ENCODE peak calls at places on chromosome 21, in seven cellular contexts. G is A549, P is Panc1, E is GM23338, A is SK-N-SH, M is GM12878, X is K562. F is an unnamed sample.

GRCh38 chr21:41369105-41369914 is 7.5 kb downstream of the MX2 start:
- DNase-seq in E (peak), A (peak), M (peak), X (no peak), G (no peak), P (no peak), F (peak)

GRCh38 chr21:41678016-41678935 is 88.6 kb downstream of the RIPK4 start:
- DNase-seq in M (no peak), A (no peak), G (peak), X (no peak), E (peak), P (peak), F (no peak)

GRCh38 chr21:25080161-25080560 is 527.1 kb downstream of the MRPL39 start:
- DNase-seq in X (no peak), A (no peak), E (no peak), P (no peak), M (no peak), G (no peak), F (no peak)

GRCh38 chr21:29678616-29679015 is 261.2 kb downstream of the GRIK1 start:
- DNase-seq in A (no peak), E (no peak), G (no peak), X (no peak), P (no peak), M (no peak), F (no peak)

GRCh38 chr21:43201491-43201890 is 32.7 kb downstream of the CRYAA start:
- DNase-seq in X (no peak), P (no peak), G (no peak), E (no peak), A (no peak), M (no peak), F (no peak)

GRCh38 chr21:15455819-15456462 is 273.8 kb upstream of the USP25 start:
- DNase-seq in E (no peak), A (no peak), X (no peak), G (no peak), P (no peak), M (no peak), F (no peak)

GRCh38 chr21:29376556-29376955 is 77.8 kb downstream of the BACH1 start:
- DNase-seq in P (no peak), E (peak), M (no peak), G (peak), X (peak), A (no peak), F (no peak)

GRCh38 chr21:42238185-42238934 is 19.4 kb downstream of the ABCG1 start:
- DNase-seq in M (peak), X (no peak), G (no peak), P (no peak), A (no peak), E (no peak), F (no peak)

GRCh38 chr21:41032536-41032935 is 135.4 kb upstream of the BACE2 start:
- DNase-seq in E (no peak), X (no peak), M (no peak), A (no peak), P (no peak), G (no peak), F (no peak)

GRCh38 chr21:14057313-14057712 is 153.4 kb downstream of the LIPI start:
- DNase-seq in M (no peak), P (no peak), E (no peak), A (no peak), X (no peak), G (no peak), F (no peak)

GRCh38 chr21:40841524-40842196 is 5.3 kb downstream of the DSCAM start:
- DNase-seq in G (peak), A (peak), M (no peak), P (no peak), X (no peak), E (peak), F (no peak)

GRCh38 chr21:17848228-17848627 is 29.1 kb upstream of the C21orf91 start:
- DNase-seq in E (no peak), M (peak), X (no peak), P (no peak), A (no peak), G (no peak), F (no peak)

GRCh38 chr21:36708512-36709029 is 9.7 kb downstream of the SIM2 start:
- DNase-seq in A (no peak), G (no peak), X (no peak), M (no peak), P (no peak), E (peak), F (no peak)

DNA sequence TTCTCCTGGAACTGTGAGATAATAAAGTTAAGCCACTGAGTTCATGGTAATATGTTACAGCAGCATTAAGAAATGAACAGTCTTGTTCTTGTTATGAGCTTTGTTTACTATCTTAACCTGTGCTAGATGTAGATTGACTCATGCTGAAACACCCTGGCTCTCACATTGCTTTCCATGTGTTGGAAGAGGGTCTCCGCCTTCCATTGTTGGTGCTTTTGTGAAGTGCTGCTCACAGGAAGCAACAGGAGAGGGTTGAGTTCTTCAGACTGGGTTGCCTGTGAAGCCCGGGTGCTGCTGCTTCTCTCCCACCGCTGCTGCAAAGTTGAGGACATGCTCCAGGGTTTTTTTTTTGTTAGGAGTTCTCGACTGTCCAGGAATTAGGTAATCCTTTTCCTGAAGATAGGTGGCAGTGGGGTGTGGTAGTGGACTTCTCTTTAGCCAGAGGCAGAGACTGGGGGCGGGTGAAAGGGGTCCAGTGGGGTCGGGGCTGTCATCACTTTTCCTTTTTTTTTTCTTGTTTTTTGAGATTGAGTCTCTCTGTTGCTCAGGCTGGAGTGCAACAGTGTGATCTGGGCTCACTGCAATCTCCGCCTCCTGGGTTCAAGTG is 28.7 kb upstream of the HMGN1 start:
- DNase-seq in G (no peak), A (no peak), M (no peak), P (no peak), X (peak), E (peak), F (no peak)
- TF ChIP-seq CTCF in G (no peak), A (no peak), M (no peak), P (no peak), X (peak), E (peak), F (no peak)

DNA sequence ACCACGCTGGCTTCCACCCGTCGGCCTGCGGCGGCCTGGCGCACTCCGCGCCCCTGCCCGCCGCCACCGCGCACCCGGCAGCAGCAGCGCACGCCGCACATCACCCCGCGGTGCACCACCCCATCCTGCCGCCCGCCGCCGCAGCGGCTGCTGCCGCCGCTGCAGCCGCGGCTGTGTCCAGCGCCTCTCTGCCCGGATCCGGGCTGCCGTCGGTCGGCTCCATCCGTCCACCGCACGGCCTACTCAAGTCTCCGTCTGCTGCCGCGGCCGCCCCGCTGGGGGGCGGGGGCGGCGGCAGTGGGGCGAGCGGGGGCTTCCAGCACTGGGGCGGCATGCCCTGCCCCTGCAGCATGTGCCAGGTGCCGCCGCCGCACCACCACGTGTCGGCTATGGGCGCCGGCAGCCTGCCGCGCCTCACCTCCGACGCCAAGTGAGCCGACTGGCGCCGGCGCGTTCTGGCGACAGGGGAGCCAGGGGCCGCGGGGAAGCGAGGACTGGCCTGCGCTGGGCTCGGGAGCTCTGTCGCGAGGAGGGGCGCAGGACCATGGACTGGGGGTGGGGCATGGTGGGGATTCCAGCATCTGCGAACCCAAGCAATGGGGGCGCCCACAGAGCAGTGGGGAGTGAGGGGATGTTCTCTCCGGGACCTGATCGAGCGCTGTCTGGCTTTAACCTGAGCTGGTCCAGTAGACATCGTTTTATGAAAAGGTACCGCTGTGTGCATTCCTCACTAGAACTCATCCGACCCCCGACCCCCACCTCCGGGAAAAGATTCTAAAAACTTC is 1.9 kb downstream of the OLIG2 start:
- DNase-seq in E (peak), X (no peak), P (no peak), M (no peak), G (no peak), A (peak), F (no peak)
- TF ChIP-seq REST in E (no peak), X (no peak), P (no peak), M (no peak), G (no peak), A (no peak), F (no peak)

DNA sequence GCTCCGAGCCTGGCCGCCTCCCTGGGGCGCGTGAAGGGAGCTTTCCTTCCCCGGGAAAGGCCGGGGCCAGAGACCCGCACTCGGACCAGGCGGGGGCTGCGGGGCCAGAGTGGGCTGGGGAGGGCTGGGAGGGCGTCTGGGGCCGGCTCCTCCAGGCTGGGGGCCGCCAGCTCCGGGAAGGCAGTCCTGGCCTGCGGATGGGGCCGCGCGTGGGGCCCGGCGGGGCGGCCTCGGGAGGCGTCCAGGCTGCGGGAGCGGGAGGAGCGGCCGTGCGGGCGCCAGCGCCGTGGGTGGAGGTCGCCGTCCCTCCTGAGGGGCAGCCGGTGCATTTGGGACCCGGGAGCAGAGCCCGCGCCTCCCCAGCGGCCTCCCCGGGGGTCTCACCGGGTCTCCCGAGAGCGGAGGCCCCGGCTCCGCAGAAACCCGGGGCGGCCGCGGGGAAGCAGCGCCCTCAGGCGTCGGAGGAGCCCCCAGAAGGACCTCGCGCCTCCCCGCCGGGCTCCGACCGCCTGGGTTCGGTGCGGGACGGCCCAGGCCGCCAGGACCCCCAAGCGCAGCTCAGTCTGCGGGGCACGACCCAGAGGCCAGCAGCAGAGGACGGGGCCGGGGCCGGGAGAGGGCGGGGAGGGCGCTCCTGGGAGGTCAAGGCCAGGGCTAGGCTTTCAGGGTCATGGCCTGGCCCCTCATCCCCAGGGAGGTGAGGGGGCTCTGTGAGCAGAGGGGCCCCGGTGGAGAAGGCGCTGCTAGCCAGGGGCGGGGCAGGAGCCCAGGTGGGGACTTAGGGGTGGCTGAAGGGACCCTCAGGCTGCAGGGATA is 7.3 kb upstream of the SLX9 start:
- DNase-seq in P (no peak), A (peak), X (peak), E (no peak), G (no peak), M (no peak), F (peak)
- TF ChIP-seq CTCF in P (peak), A (peak), X (peak), E (peak), G (peak), M (peak), F (peak)

DNA sequence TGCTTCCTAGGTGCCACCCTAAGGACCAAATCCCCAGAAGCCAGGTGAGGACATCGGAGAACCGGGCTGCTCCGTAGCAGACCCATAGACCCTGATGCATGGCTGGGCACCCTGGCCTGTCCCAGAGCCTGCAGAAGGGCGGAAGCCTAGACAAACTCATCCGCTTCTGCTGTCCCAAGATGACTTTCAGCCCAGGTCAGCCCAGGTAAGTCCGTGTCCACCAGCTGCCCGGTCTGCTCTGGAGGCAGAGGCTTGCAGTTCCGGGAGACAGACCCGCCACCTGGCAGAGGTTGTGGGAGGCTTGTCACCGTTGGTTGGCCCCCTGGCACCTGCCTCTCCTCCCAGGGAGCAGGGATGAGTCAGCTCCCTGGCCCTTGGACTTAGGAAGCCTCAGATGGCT is 22.8 kb upstream of the POFUT2 start:
- DNase-seq in E (no peak), A (no peak), G (no peak), P (no peak), X (no peak), M (no peak), F (no peak)
- TF ChIP-seq REST in E (no peak), A (no peak), G (no peak), P (no peak), X (no peak), M (no peak), F (no peak)

DNA sequence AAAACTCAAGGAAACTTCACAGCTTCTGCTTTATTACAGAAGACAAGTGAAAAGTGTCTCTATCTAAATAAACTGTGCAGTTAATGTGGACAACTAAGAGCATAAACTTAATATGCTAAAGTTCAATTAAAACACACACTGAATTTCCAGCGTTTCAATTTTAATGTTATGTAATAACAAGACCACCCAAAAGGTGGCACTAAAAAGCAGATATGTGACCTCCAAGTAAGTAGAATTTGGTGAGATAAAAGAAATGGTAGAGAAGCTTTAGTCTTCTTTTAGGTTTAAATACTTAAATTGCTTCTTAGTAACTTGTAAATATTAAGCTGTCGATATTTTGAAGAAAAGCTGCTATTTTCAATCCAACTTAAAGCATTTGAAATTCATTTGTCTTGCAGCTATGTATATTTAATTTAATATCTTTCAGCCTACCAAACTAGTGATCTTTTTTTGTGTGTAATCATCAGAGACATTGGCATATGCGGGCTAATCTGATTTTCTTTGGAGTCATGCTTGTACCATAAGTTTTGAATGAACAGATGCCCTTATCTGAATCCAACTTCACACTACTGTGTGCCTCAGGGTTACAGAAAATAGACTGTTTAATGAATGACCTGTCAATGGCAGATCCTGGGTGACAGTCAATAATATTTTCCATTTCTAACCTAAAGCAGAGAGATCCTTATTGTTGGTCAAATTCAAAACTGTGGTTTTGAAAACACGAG is 36.5 kb upstream of the ADAMTS1 start:
- DNase-seq in E (peak), A (peak), M (no peak), P (no peak), G (no peak), X (no peak), F (no peak)
- TF ChIP-seq CTCF in E (peak), A (peak), M (no peak), P (peak), G (no peak), X (no peak), F (no peak)

GRCh38 chr21:35477622-35478021 is 428.5 kb upstream of the RUNX1 start:
- DNase-seq in A (no peak), G (no peak), P (no peak), E (no peak), M (no peak), X (no peak), F (no peak)

GRCh38 chr21:35475006-35475405 is 425.9 kb upstream of the RUNX1 start:
- DNase-seq in E (no peak), P (no peak), G (no peak), A (no peak), X (no peak), M (no peak), F (peak)

GRCh38 chr21:35476616-35477395 is 427.7 kb upstream of the RUNX1 start:
- DNase-seq in E (no peak), A (no peak), G (no peak), P (no peak), M (no peak), X (no peak), F (no peak)

GRCh38 chr21:35473496-35473895 is 424.4 kb upstream of the RUNX1 start:
- DNase-seq in E (no peak), M (no peak), G (no peak), P (no peak), X (no peak), A (no peak), F (no peak)

GRCh38 chr21:35475768-35476167 is 426.7 kb upstream of the RUNX1 start:
- DNase-seq in G (no peak), M (no peak), P (no peak), A (no peak), E (no peak), X (no peak), F (peak)
- TF ChIP-seq REST in G (no peak), M (no peak), P (no peak), A (no peak), E (no peak), X (no peak), F (no peak)

DNA sequence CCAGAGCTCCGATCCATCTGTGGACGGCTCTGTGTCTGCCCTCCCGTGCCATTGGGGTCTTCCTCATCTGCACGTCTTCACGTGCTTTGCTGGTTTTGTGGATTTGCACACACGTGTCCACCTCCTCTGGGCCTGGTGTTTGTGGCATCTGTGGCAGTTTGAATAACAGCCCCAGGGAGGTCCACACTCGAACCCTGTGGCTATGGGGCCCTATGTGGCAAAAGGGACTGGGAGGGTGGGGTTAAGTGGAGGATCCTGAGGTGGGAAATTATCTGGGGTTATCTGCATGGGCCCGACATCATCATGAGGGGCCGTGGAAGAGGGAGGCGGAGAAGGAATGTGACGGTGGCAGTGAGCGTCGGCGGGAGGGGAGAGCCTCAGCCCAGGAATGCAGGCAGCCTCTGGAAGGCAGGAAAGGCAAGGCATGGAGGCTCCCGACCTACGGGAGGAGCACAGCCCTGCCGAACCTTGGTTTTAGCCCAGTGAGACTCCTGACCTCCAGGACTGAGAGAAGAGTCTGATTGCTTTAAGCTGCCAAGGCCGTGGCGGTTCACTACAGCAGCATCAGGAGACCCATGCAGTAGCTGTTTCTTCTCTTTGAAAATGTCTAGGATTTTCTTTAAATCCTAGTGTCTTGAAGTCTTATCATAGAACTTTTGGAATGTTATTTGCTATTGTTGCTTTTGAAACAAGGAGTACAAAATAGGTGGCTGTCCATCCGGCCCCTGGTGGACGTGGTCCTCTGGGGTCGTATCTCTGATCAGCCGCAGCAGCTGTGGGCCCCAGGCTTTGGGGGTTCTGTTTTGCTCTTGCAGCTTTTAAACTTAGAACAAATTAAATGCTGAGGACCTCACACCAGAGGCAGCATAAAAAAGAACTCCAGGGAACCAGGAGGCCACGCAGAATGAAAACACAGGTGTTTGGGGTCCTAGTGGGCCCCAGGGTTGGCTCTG is 40.0 kb upstream of the LRRC3 start:
- DNase-seq in A (no peak), G (no peak), M (no peak), X (no peak), P (no peak), E (no peak), F (no peak)
- TF ChIP-seq CTCF in A (no peak), G (no peak), M (no peak), X (no peak), P (no peak), E (no peak), F (no peak)

GRCh38 chr21:35035116-35035515 is 14.0 kb downstream of the RUNX1 start:
- DNase-seq in E (no peak), M (no peak), P (no peak), G (no peak), A (no peak), X (no peak), F (no peak)

GRCh38 chr21:35034203-35034926 is 14.7 kb downstream of the RUNX1 start:
- DNase-seq in A (no peak), X (no peak), G (no peak), P (no peak), M (no peak), E (no peak), F (no peak)

GRCh38 chr21:35036521-35037383 is 12.3 kb downstream of the RUNX1 start:
- DNase-seq in E (no peak), M (no peak), A (no peak), G (no peak), P (no peak), X (no peak), F (no peak)

GRCh38 chr21:35037384-35038105 is 11.6 kb downstream of the RUNX1 start:
- DNase-seq in A (no peak), G (no peak), X (no peak), M (no peak), P (no peak), E (no peak), F (no peak)

GRCh38 chr21:35035581-35035980 is 13.5 kb downstream of the RUNX1 start:
- DNase-seq in E (no peak), X (no peak), G (no peak), A (no peak), M (no peak), P (no peak), F (no peak)
- TF ChIP-seq REST in E (no peak), X (no peak), G (no peak), A (no peak), M (no peak), P (no peak), F (no peak)